ENCODE peak calls at places on chromosomes 4 and X, in six cellular contexts. One of them, this sample, is unnamed.

GRCh38 chr4:141853091-141853734 is 216.8 kb downstream of the IL15 start:
- DNase-seq in H9: no peak
- DNase-seq in H1: no peak
- DNase-seq in IMR-90: no peak
- DNase-seq in neuronal stem cell: no peak
- DNase-seq in mesenchymal stem cell: no peak
- DNase-seq in this sample: no peak

GRCh38 chr4:15547392-15547791 is 77.7 kb downstream of the CC2D2A start:
- DNase-seq in H9: no peak
- DNase-seq in H1: no peak
- DNase-seq in IMR-90: no peak
- DNase-seq in neuronal stem cell: no peak
- DNase-seq in mesenchymal stem cell: no peak
- DNase-seq in this sample: no peak

GRCh38 chr4:83255584-83255983 is 29.0 kb downstream of the COQ2 start:
- DNase-seq in H9: no peak
- DNase-seq in H1: no peak
- DNase-seq in IMR-90: peak
- DNase-seq in neuronal stem cell: no peak
- DNase-seq in mesenchymal stem cell: peak
- DNase-seq in this sample: peak

GRCh38 chrX:18677140-18677834 is 5.4 kb upstream of the RS1 start:
- DNase-seq in H9: no peak
- DNase-seq in H1: no peak
- DNase-seq in IMR-90: no peak
- DNase-seq in neuronal stem cell: no peak
- DNase-seq in mesenchymal stem cell: no peak
- DNase-seq in this sample: no peak

GRCh38 chr4:98939892-98940298 is 11.0 kb upstream of the EIF4E start:
- DNase-seq in H9: peak
- DNase-seq in H1: no peak
- DNase-seq in IMR-90: peak
- DNase-seq in neuronal stem cell: peak
- DNase-seq in mesenchymal stem cell: peak
- DNase-seq in this sample: peak

GRCh38 chr4:89111833-89112563 is 665 bp downstream of the TIGD2 start:
- DNase-seq in H9: no peak
- DNase-seq in H1: no peak
- DNase-seq in IMR-90: peak
- DNase-seq in neuronal stem cell: no peak
- DNase-seq in mesenchymal stem cell: peak
- DNase-seq in this sample: peak

GRCh38 chr4:37455301-37456062 is 210.9 kb downstream of the NWD2 start:
- DNase-seq in H9: no peak
- DNase-seq in H1: no peak
- DNase-seq in IMR-90: no peak
- DNase-seq in neuronal stem cell: no peak
- DNase-seq in mesenchymal stem cell: no peak
- DNase-seq in this sample: peak

GRCh38 chrX:109840585-109840984 is 107.5 kb upstream of the ACSL4 start:
- DNase-seq in H9: no peak
- DNase-seq in H1: no peak
- DNase-seq in IMR-90: peak
- DNase-seq in neuronal stem cell: no peak
- DNase-seq in mesenchymal stem cell: peak
- DNase-seq in this sample: peak

GRCh38 chr4:116323606-116324005 is 761.8 kb downstream of the TRAM1L1 start:
- DNase-seq in H9: no peak
- DNase-seq in H1: no peak
- DNase-seq in IMR-90: no peak
- DNase-seq in neuronal stem cell: no peak
- DNase-seq in mesenchymal stem cell: no peak
- DNase-seq in this sample: no peak

GRCh38 chr4:128364565-128364964 is 77.0 kb upstream of the PGRMC2 start:
- DNase-seq in H9: no peak
- DNase-seq in H1: no peak
- DNase-seq in IMR-90: peak
- DNase-seq in neuronal stem cell: no peak
- DNase-seq in mesenchymal stem cell: peak
- DNase-seq in this sample: no peak

GRCh38 chr4:156195914-156196313 is 242.2 kb upstream of the CTSO start:
- DNase-seq in H9: no peak
- DNase-seq in H1: no peak
- DNase-seq in IMR-90: no peak
- DNase-seq in neuronal stem cell: no peak
- DNase-seq in mesenchymal stem cell: no peak
- DNase-seq in this sample: no peak

GRCh38 chrX:15349046-15349445 is 13.7 kb upstream of the PIGA start:
- DNase-seq in H9: peak
- DNase-seq in H1: no peak
- DNase-seq in IMR-90: peak
- DNase-seq in neuronal stem cell: peak
- DNase-seq in mesenchymal stem cell: peak
- DNase-seq in this sample: peak

GRCh38 chr4:48604527-48604926 is 114.5 kb downstream of the ZAR1 start:
- DNase-seq in H9: no peak
- DNase-seq in H1: no peak
- DNase-seq in IMR-90: no peak
- DNase-seq in neuronal stem cell: no peak
- DNase-seq in mesenchymal stem cell: no peak
- DNase-seq in this sample: no peak

GRCh38 chr4:74228691-74229640 is 71.0 kb downstream of the MTHFD2L start:
- DNase-seq in H9: peak
- DNase-seq in H1: peak
- DNase-seq in IMR-90: peak
- DNase-seq in neuronal stem cell: peak
- DNase-seq in mesenchymal stem cell: peak
- DNase-seq in this sample: peak

GRCh38 chr4:182240161-182241130 is 2.8 kb upstream of the TENM3 start:
- DNase-seq in H9: no peak
- DNase-seq in H1: no peak
- DNase-seq in IMR-90: peak
- DNase-seq in neuronal stem cell: no peak
- DNase-seq in mesenchymal stem cell: peak
- DNase-seq in this sample: peak

GRCh38 chrX:48064261-48064660 is 7.2 kb downstream of the ZNF630 start:
- DNase-seq in H9: no peak
- DNase-seq in H1: no peak
- DNase-seq in IMR-90: no peak
- DNase-seq in neuronal stem cell: no peak
- DNase-seq in mesenchymal stem cell: no peak
- DNase-seq in this sample: peak

GRCh38 chrX:48059296-48059639 is 12.2 kb downstream of the ZNF630 start:
- DNase-seq in H9: no peak
- DNase-seq in H1: no peak
- DNase-seq in IMR-90: no peak
- DNase-seq in neuronal stem cell: no peak
- DNase-seq in mesenchymal stem cell: no peak
- DNase-seq in this sample: no peak

GRCh38 chrX:48058621-48059295 is 12.7 kb downstream of the ZNF630 start:
- DNase-seq in H9: no peak
- DNase-seq in H1: no peak
- DNase-seq in IMR-90: no peak
- DNase-seq in neuronal stem cell: no peak
- DNase-seq in mesenchymal stem cell: no peak
- DNase-seq in this sample: no peak
- H4K91ac ChIP-seq in H9: no peak
- H4K91ac ChIP-seq in H1: no peak
- H4K91ac ChIP-seq in IMR-90: no peak
- H4K91ac ChIP-seq in neuronal stem cell: no peak
- H4K91ac ChIP-seq in mesenchymal stem cell: no peak
- H4K91ac ChIP-seq in this sample: no peak

DNA sequence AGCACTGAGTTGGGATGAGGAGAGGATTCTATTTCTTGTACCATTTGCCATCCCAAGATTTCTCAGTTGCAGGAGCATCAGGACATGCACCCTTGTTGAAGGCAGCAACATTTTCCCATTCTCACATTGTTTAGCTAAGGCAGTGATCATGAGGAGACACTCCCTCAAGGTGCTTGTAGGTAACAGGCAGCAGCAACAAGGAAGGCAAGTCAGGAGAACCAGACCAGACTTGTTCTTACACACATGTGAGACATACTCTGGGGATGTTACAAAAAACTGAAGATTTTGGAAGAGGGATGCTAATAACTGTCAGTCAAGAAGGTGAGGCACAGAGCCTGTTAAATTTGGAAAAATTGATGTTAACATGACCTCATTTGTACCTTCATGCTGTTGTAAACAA is 15.5 kb upstream of the HPGDS start:
- DNase-seq in H9: no peak
- DNase-seq in H1: no peak
- DNase-seq in IMR-90: no peak
- DNase-seq in neuronal stem cell: no peak
- DNase-seq in mesenchymal stem cell: no peak
- DNase-seq in this sample: no peak
- H3K9ac ChIP-seq in H9: no peak
- H3K9ac ChIP-seq in H1: no peak
- H3K9ac ChIP-seq in IMR-90: no peak
- H3K9ac ChIP-seq in neuronal stem cell: no peak
- H3K9ac ChIP-seq in mesenchymal stem cell: no peak
- H3K9ac ChIP-seq in this sample: no peak

GRCh38 chrX:44002569-44002968 is 29.4 kb upstream of the NDP start:
- DNase-seq in H9: no peak
- DNase-seq in H1: no peak
- DNase-seq in IMR-90: no peak
- DNase-seq in neuronal stem cell: no peak
- DNase-seq in mesenchymal stem cell: no peak
- DNase-seq in this sample: no peak
- H4K91ac ChIP-seq in H9: no peak
- H4K91ac ChIP-seq in H1: no peak
- H4K91ac ChIP-seq in IMR-90: no peak
- H4K91ac ChIP-seq in neuronal stem cell: no peak
- H4K91ac ChIP-seq in mesenchymal stem cell: no peak
- H4K91ac ChIP-seq in this sample: no peak

GRCh38 chr4:7741946-7742806 is 197.5 kb downstream of the AFAP1 start:
- DNase-seq in H9: no peak
- DNase-seq in H1: no peak
- DNase-seq in IMR-90: no peak
- DNase-seq in neuronal stem cell: no peak
- DNase-seq in mesenchymal stem cell: no peak
- DNase-seq in this sample: no peak
- H3K9ac ChIP-seq in H9: no peak
- H3K9ac ChIP-seq in H1: no peak
- H3K9ac ChIP-seq in IMR-90: no peak
- H3K9ac ChIP-seq in neuronal stem cell: no peak
- H3K9ac ChIP-seq in mesenchymal stem cell: no peak
- H3K9ac ChIP-seq in this sample: no peak

DNA sequence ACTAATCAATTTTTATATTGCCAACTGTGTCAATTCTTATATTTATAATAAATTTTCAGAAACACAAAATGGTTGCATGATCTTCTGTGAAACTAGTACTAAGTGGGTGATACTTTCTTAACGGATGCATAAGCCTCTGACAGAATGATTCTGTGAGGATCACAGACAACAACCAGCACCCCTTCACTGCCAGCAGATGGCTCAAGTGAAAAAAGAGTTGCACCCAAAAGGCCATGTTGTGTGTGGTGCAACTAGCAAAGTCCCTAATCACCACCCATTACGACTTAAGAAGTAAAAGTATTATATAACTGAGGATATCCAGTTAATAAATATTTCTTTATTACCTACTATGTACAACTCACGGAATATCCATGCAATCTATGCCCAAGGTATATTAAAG is 334.0 kb downstream of the PCDH19 start:
- DNase-seq in H9: no peak
- DNase-seq in H1: no peak
- DNase-seq in IMR-90: no peak
- DNase-seq in neuronal stem cell: no peak
- DNase-seq in mesenchymal stem cell: no peak
- DNase-seq in this sample: no peak
- H4K91ac ChIP-seq in H9: no peak
- H4K91ac ChIP-seq in H1: no peak
- H4K91ac ChIP-seq in IMR-90: no peak
- H4K91ac ChIP-seq in neuronal stem cell: no peak
- H4K91ac ChIP-seq in mesenchymal stem cell: no peak
- H4K91ac ChIP-seq in this sample: no peak